ENCODE peak calls at places on chromosomes 12 and 14, in five cellular contexts. R is fibroblast of mammary gland, G is esophagus squamous epithelium, U is lung, X is retinal pigment epithelial cell. S is an unnamed sample.
A peak's percentile ranks its signal among the peaks of the same experiment; 100 is the strongest.

GRCh38 chr12:95742586-95742985 is 48.0 kb downstream of the NTN4 start:
- DNase-seq in R (no peak), G (no peak), U (no peak), X (no peak), S (no peak)

GRCh38 chr12:52607314-52607713 is 6.1 kb upstream of the KRT72 start:
- DNase-seq in R (no peak), G (no peak), U (no peak), X (no peak), S (no peak)

GRCh38 chr12:31226639-31227038 is 99.3 kb downstream of the SINHCAF start:
- DNase-seq in R (no peak), G (no peak), U (no peak), X (no peak), S (no peak)

GRCh38 chr12:132066345-132066685 is 77.8 kb downstream of the DDX51 start:
- DNase-seq in R (no peak), G (no peak), U (no peak), X (no peak), S (peak; percentile 60)

GRCh38 chr14:99284254-99285004 is 12.4 kb upstream of the BCL11B start:
- DNase-seq in R (no peak), G (no peak), U (no peak), X (no peak), S (no peak)

GRCh38 chr12:121748571-121749265 is 36.2 kb downstream of the TMEM120B start:
- DNase-seq in R (peak; percentile 93), G (no peak), U (no peak), X (peak; percentile 86), S (no peak)

GRCh38 chr14:38469156-38469555 is 213.3 kb upstream of the CLEC14A start:
- DNase-seq in R (peak; percentile 79), G (no peak), U (no peak), X (no peak), S (no peak)

GRCh38 chr14:105411017-105411941 is 8.3 kb upstream of the MTA1 start:
- DNase-seq in R (peak; percentile 17), G (no peak), U (no peak), X (no peak), S (peak; percentile 21)

GRCh38 chr12:53160000-53160399 is 20.5 kb upstream of the ZNF740 start:
- DNase-seq in R (no peak), G (no peak), U (no peak), X (no peak), S (no peak)

GRCh38 chr14:48125654-48126053 is 450.2 kb upstream of the MDGA2 start:
- DNase-seq in R (no peak), G (no peak), U (no peak), X (no peak), S (no peak)

GRCh38 chr14:21308132-21308478 is 28.2 kb downstream of the RPGRIP1 start:
- DNase-seq in R (no peak), G (no peak), U (no peak), X (peak; percentile 4), S (no peak)

GRCh38 chr12:5453471-5453870 is 21.6 kb downstream of the NTF3 start:
- DNase-seq in R (no peak), G (no peak), U (no peak), X (no peak), S (no peak)

GRCh38 chr12:95802482-95803264 is 12.1 kb upstream of the NTN4 start:
- DNase-seq in R (peak; percentile 81), G (no peak), U (no peak), X (peak; percentile 87), S (no peak)

GRCh38 chr12:25495336-25496097 is 57.6 kb downstream of the LMNTD1 start:
- DNase-seq in R (peak; percentile 90), G (no peak), U (no peak), X (no peak), S (no peak)

GRCh38 chr14:95274283-95274682 is 45.4 kb downstream of the CLMN start:
- DNase-seq in R (no peak), G (no peak), U (no peak), X (no peak), S (no peak)

GRCh38 chr14:39739796-39740195 is 307.6 kb upstream of the FBXO33 start:
- DNase-seq in R (no peak), G (no peak), U (peak; percentile 49), X (no peak), S (no peak)

GRCh38 chr12:120759591-120760348 is 34.1 kb downstream of the ACADS start:
- DNase-seq in R (no peak), G (no peak), U (no peak), X (no peak), S (no peak)

GRCh38 chr14:32233292-32233691 is 30.2 kb upstream of the RNU6-8 start:
- DNase-seq in R (no peak), G (no peak), U (no peak), X (no peak), S (no peak)

GRCh38 chr12:95859344-95859816 is 628 bp downstream of the SNRPF start:
- DNase-seq in R (peak; percentile 43), G (no peak), U (no peak), X (no peak), S (peak; percentile 35)

GRCh38 chr12:116276433-116277216 is 868 bp downstream of the MED13L start:
- DNase-seq in R (peak; percentile 58), G (peak; percentile 12), U (peak; percentile 59), X (peak; percentile 34), S (peak; percentile 76)

GRCh38 chr12:71838661-71839060 is 898 bp upstream of the TBC1D15 start:
- DNase-seq in R (no peak), G (no peak), U (no peak), X (no peak), S (no peak)

GRCh38 chr14:89309670-89310177 is 107.3 kb downstream of the FOXN3 start:
- DNase-seq in R (no peak), G (no peak), U (no peak), X (no peak), S (no peak)

GRCh38 chr14:89307409-89307808 is 109.6 kb downstream of the FOXN3 start:
- DNase-seq in R (no peak), G (no peak), U (no peak), X (no peak), S (no peak)

GRCh38 chr14:89304972-89305703 is 111.9 kb downstream of the FOXN3 start:
- DNase-seq in R (peak; percentile 83), G (no peak), U (no peak), X (peak; percentile 63), S (peak; percentile 42)

GRCh38 chr14:89310211-89310610 is 106.8 kb downstream of the FOXN3 start:
- DNase-seq in R (no peak), G (no peak), U (no peak), X (no peak), S (no peak)

GRCh38 chr14:89308232-89308959 is 108.6 kb downstream of the FOXN3 start:
- DNase-seq in R (peak; percentile 53), G (no peak), U (no peak), X (no peak), S (no peak)
- TF ChIP-seq CTCF in R (no peak), G (no peak), U (no peak), X (no peak), S (no peak)

GRCh38 chr14:87522575-87522974 is 470.4 kb downstream of the GALC start:
- DNase-seq in R (no peak), G (no peak), U (no peak), X (no peak), S (no peak)
- TF ChIP-seq CTCF in R (no peak), G (no peak), U (no peak), X (no peak), S (no peak)

GRCh38 chr12:8950287-8950574 is 786 bp upstream of the M6PR start:
- DNase-seq in R (no peak), G (no peak), U (no peak), X (no peak), S (no peak)
- TF ChIP-seq CTCF in R (no peak), G (no peak), U (no peak), X (no peak), S (no peak)

DNA sequence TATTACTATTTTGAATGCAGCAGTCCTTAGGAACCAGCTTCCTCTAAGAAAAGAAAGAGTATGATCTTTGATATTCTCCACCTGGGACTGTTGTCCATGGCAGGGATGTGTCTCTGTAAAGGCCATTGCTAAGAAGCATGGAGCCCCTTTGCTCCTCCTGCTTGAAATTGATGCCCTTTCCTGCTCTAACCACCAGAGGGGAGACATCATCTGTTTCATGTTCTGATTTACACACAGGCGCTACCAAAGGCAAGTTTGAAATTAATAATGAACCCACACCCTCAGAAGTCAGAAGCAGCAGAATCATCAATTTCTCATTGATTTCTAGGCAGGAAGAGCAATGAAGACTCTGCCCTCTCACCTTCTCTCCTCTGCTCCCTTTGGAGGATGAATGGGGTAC is 253.8 kb downstream of the RMST start:
- DNase-seq in R (peak; percentile 45), G (no peak), U (no peak), X (peak; percentile 0), S (no peak)
- TF ChIP-seq CTCF in R (peak; percentile 48), G (peak; percentile 16), U (no peak), X (peak; percentile 50), S (no peak)

GRCh38 chr14:45135659-45136314 is at the start of gene FANCM:
- DNase-seq in R (peak; percentile 99), G (peak; percentile 66), U (peak; percentile 94), X (peak; percentile 97), S (peak; percentile 93)
- TF ChIP-seq CTCF in R (no peak), G (no peak), U (no peak), X (no peak), S (no peak)

S was measured in activated CD8-positive, alpha-beta T cell treated with anti-CD3 and anti-CD28 coated beads for 36 hours.